ENCODE peak calls at places on chromosomes 7 and 10, in eight cellular contexts. L, E, M, U, T, F, A and P are unnamed samples.
A peak's percentile ranks its signal among the peaks of the same experiment; 100 is the strongest.

GRCh38 chr7:105935250-105935649 is 27.8 kb upstream of the CDHR3 start:
- DNase-seq in L (peak; percentile 24), E (no peak), M (peak; percentile 26), U (no peak), T (no peak), F (no peak), A (no peak), P (no peak)

GRCh38 chr7:84176716-84177115 is 17.9 kb downstream of the SEMA3A start:
- DNase-seq in L (no peak), E (no peak), M (no peak), U (peak; percentile 40), T (no peak), F (peak; percentile 76), A (no peak), P (no peak)

GRCh38 chr7:157630301-157630853 is 293.6 kb downstream of the DNAJB6 start:
- DNase-seq in L (no peak), E (no peak), M (no peak), U (no peak), T (no peak), F (no peak), A (peak; percentile 77), P (no peak)

GRCh38 chr7:24141876-24142509 is 142.0 kb upstream of the NPY start:
- DNase-seq in L (no peak), E (no peak), M (no peak), U (no peak), T (no peak), F (no peak), A (no peak), P (no peak)

GRCh38 chr10:110803830-110804338 is 67.8 kb upstream of the PDCD4 start:
- DNase-seq in L (peak; percentile 68), E (peak; percentile 79), M (peak; percentile 7), U (peak; percentile 55), T (peak; percentile 15), F (peak; percentile 69), A (no peak), P (peak; percentile 72)

GRCh38 chr7:95798401-95798930 is 26.1 kb downstream of the DYNC1I1 start:
- DNase-seq in L (peak; percentile 29), E (no peak), M (peak; percentile 75), U (peak; percentile 7), T (no peak), F (peak; percentile 3), A (no peak), P (no peak)

GRCh38 chr7:158356454-158356853 is 231.2 kb downstream of the PTPRN2 start:
- DNase-seq in L (no peak), E (no peak), M (peak; percentile 51), U (no peak), T (no peak), F (no peak), A (no peak), P (peak; percentile 57)

GRCh38 chr7:113664867-113665266 is 253.9 kb downstream of the PPP1R3A start:
- DNase-seq in L (no peak), E (no peak), M (no peak), U (no peak), T (no peak), F (no peak), A (no peak), P (no peak)